ENCODE peak calls at places on chromosomes 1 and 21, in eight cellular contexts. P is stimulated activated naive CD8-positive, alpha-beta T cell treated with anti-CD3 and anti-CD28 coated beads, Interleukin-15, amount 100 ng/mL, for 72 hours; J is NCI-H1105; Q is NAMALWA; X is right cardiac atrium; E is left kidney; O is NT2/D1; B is HFFc6. M is an unnamed sample.

GRCh38 chr1:97144527-97144926 is 422.9 kb downstream of the PTBP2 start:
- DNase-seq in B (peak; percentile 65), E (no peak), Q (no peak), X (no peak), O (no peak), J (no peak), P (no peak), M (no peak)

GRCh38 chr1:60874703-60875102 is 207.7 kb upstream of the NFIA start:
- DNase-seq in Q (no peak), B (peak; percentile 19), E (no peak), X (no peak), O (no peak), J (no peak), P (no peak), M (no peak)

GRCh38 chr21:45868488-45868887 is 113.1 kb upstream of the COL6A1 start:
- DNase-seq in O (no peak), X (no peak), Q (no peak), E (no peak), J (no peak), P (no peak), B (no peak), M (peak; percentile 61)

GRCh38 chr1:40710581-40711315 is 19.2 kb downstream of the NFYC start:
- DNase-seq in J (no peak), B (no peak), Q (peak; percentile 37), X (no peak), P (no peak), O (no peak), E (peak; percentile 45), M (no peak)

GRCh38 chr1:29156543-29157268 is 25.0 kb downstream of the SRSF4 start:
- DNase-seq in E (peak; percentile 59), J (no peak), B (no peak), P (no peak), O (no peak), Q (no peak), X (peak; percentile 61), M (no peak)

GRCh38 chr1:237287876-237288517 is 246.0 kb downstream of the RYR2 start:
- DNase-seq in O (peak; percentile 70), P (no peak), X (peak; percentile 60), E (no peak), J (no peak), B (no peak), Q (no peak), M (no peak)

GRCh38 chr1:95093296-95093695 is 20.5 kb upstream of the ALG14 start:
- DNase-seq in X (no peak), Q (no peak), P (no peak), E (no peak), J (no peak), O (no peak), B (no peak), M (no peak)

GRCh38 chr1:66692681-66693080 is 59.6 kb upstream of the DYNLT5 start:
- DNase-seq in E (no peak), B (no peak), X (no peak), O (no peak), Q (no peak), P (no peak), J (no peak), M (no peak)

GRCh38 chr1:19831441-19831840 is 16.4 kb upstream of the RNF186 start:
- DNase-seq in J (no peak), B (no peak), P (no peak), X (no peak), Q (no peak), E (no peak), O (no peak), M (no peak)

GRCh38 chr1:173099166-173099565 is 48.4 kb upstream of the TNFSF18 start:
- DNase-seq in Q (no peak), O (no peak), P (no peak), E (peak; percentile 3), X (no peak), B (no peak), J (no peak), M (no peak)

GRCh38 chr1:1374068-1374860 is 743 bp downstream of the AURKAIP1 start:
- DNase-seq in E (no peak), O (no peak), X (peak; percentile 76), P (no peak), B (no peak), Q (peak; percentile 47), J (no peak), M (peak; percentile 71)

GRCh38 chr1:109151146-109151545 is 37.2 kb downstream of the ELAPOR1 start:
- DNase-seq in J (no peak), O (peak; percentile 38), B (peak; percentile 26), Q (no peak), P (no peak), X (peak; percentile 66), E (peak; percentile 65), M (no peak)